ENCODE peak calls at places on chromosomes 7 and 10, in four cellular contexts. L is astrocyte of the cerebellum; Y is CD4-positive, alpha-beta memory T cell; P is left cardiac atrium. V is an unnamed sample.
A peak's percentile ranks its signal among the peaks of the same experiment; 100 is the strongest.

GRCh38 chr10:42983595-42983990 is 93.3 kb upstream of the RET start:
- DNase-seq in L (no peak), Y (no peak), P (no peak), V (no peak)

GRCh38 chr10:34345383-34345782 is 469.7 kb downstream of the PARD3 start:
- DNase-seq in L (no peak), Y (no peak), P (no peak), V (no peak)

GRCh38 chr7:99729501-99730261 is 5.3 kb downstream of the CYP3A7 start:
- DNase-seq in L (no peak), Y (no peak), P (no peak), V (no peak)

GRCh38 chr10:106474891-106475290 is 689.6 kb downstream of the SORCS1 start:
- DNase-seq in L (no peak), Y (no peak), P (no peak), V (no peak)

GRCh38 chr10:95235676-95236067 is 41.6 kb downstream of the ACSM6 start:
- DNase-seq in L (no peak), Y (no peak), P (no peak), V (no peak)

GRCh38 chr7:158348446-158348845 is 239.2 kb downstream of the PTPRN2 start:
- DNase-seq in L (no peak), Y (no peak), P (no peak), V (no peak)

GRCh38 chr10:29834990-29835569 is 200.3 kb upstream of the SVIL start:
- DNase-seq in L (no peak), Y (no peak), P (no peak), V (no peak)

GRCh38 chr7:94874036-94874745 is 33.2 kb upstream of the PPP1R9A start:
- DNase-seq in L (no peak), Y (no peak), P (no peak), V (no peak)

GRCh38 chr7:134612197-134612596 is 34.5 kb upstream of the BPGM start:
- DNase-seq in L (no peak), Y (no peak), P (no peak), V (no peak)

GRCh38 chr7:40882071-40882658 is 747.4 kb downstream of the SUGCT start:
- DNase-seq in L (no peak), Y (no peak), P (no peak), V (no peak)

GRCh38 chr10:3185386-3185785 is 12.8 kb upstream of the PITRM1 start:
- DNase-seq in L (no peak), Y (no peak), P (no peak), V (no peak)

GRCh38 chr10:22712959-22713852 is 1.2 kb downstream of the PIP4K2A start:
- DNase-seq in L (no peak), Y (peak; percentile 51), P (peak; percentile 35), V (peak; percentile 71)

GRCh38 chr7:120028636-120029035 is 244.3 kb upstream of the KCND2 start:
- DNase-seq in L (no peak), Y (no peak), P (no peak), V (no peak)

GRCh38 chr7:106279425-106280182 is 5.2 kb downstream of the NAMPT start:
- DNase-seq in L (no peak), Y (no peak), P (no peak), V (no peak)

GRCh38 chr10:88070080-88070880 is 206.9 kb downstream of the PTEN start:
- DNase-seq in L (no peak), Y (no peak), P (no peak), V (no peak)

GRCh38 chr7:101693498-101694091 is 64.5 kb upstream of the MYL10 start:
- DNase-seq in L (no peak), Y (no peak), P (no peak), V (no peak)

GRCh38 chr10:59865101-59865500 is 41.3 kb downstream of the CCDC6 start:
- DNase-seq in L (peak; percentile 19), Y (no peak), P (peak; percentile 33), V (no peak)

GRCh38 chr10:30731963-30732362 is 102.4 kb upstream of the LYZL2 start:
- DNase-seq in L (no peak), Y (no peak), P (no peak), V (no peak)

GRCh38 chr7:91240546-91240945 is 23.7 kb upstream of the FZD1 start:
- DNase-seq in L (no peak), Y (no peak), P (no peak), V (no peak)

GRCh38 chr10:114540191-114540590 is 117.9 kb downstream of the ABLIM1 start:
- DNase-seq in L (no peak), Y (no peak), P (no peak), V (no peak)

GRCh38 chr7:28847681-28848080 is 110.4 kb downstream of the TRIL start:
- DNase-seq in L (no peak), Y (no peak), P (peak; percentile 31), V (peak; percentile 50)

GRCh38 chr7:29588900-29589696 is 25.5 kb downstream of the PRR15 start:
- DNase-seq in L (no peak), Y (peak; percentile 4), P (no peak), V (no peak)

GRCh38 chr7:75743455-75743859 is 4.7 kb upstream of the HIP1 start:
- DNase-seq in L (no peak), Y (no peak), P (no peak), V (peak; percentile 65)

GRCh38 chr7:99141756-99142726 is 1.9 kb downstream of the SMURF1 start:
- DNase-seq in L (no peak), Y (peak; percentile 67), P (peak; percentile 61), V (peak; percentile 86)

GRCh38 chr10:62374862-62375710 is 917 bp downstream of the ZNF365 start:
- DNase-seq in L (peak; percentile 12), Y (peak; percentile 17), P (no peak), V (no peak)

GRCh38 chr10:79246606-79247275 is 100.5 kb upstream of the PPIF start:
- DNase-seq in L (no peak), Y (no peak), P (peak; percentile 86), V (peak; percentile 89)

GRCh38 chr7:30750574-30751256 is 1.2 kb upstream of the INMT start:
- DNase-seq in L (peak; percentile 88), Y (no peak), P (peak; percentile 78), V (peak; percentile 94)

GRCh38 chr7:139884441-139884840 is 55.4 kb downstream of the TBXAS1 start:
- DNase-seq in L (no peak), Y (no peak), P (no peak), V (no peak)

GRCh38 chr7:16592395-16592794 is 53.2 kb downstream of the ANKMY2 start:
- DNase-seq in L (no peak), Y (no peak), P (no peak), V (no peak)

GRCh38 chr10:112952282-112952991 is 2.4 kb downstream of the TCF7L2 start:
- DNase-seq in L (no peak), Y (no peak), P (peak; percentile 33), V (peak; percentile 68)

GRCh38 chr7:18352339-18353255 is 143.0 kb upstream of the HDAC9 start:
- DNase-seq in L (peak; percentile 76), Y (no peak), P (peak; percentile 45), V (no peak)

GRCh38 chr10:25694976-25695375 is 239.1 kb upstream of the MYO3A start:
- DNase-seq in L (no peak), Y (no peak), P (no peak), V (no peak)

GRCh38 chr7:51226042-51226755 is 90.4 kb downstream of the COBL start:
- DNase-seq in L (no peak), Y (no peak), P (no peak), V (no peak)

GRCh38 chr10:119597405-119598186 is 832 bp upstream of the TIAL1 start:
- DNase-seq in L (no peak), Y (no peak), P (no peak), V (no peak)